ENCODE peak calls at places on chromosomes 16 and 17, in seven cellular contexts. X is Caki2, D is progenitor cell of endocrine pancreas, Y is DMS153, E is A172, R is KBM-7, W is iris pigment epithelial cell. V is an unnamed sample.

GRCh38 chr16:1526608-1527555 is 6.6 kb upstream of the TMEM204 start:
- DNase-seq in X (no peak), D (no peak), Y (peak; percentile 50), E (no peak), R (peak; percentile 32), W (no peak), V (no peak)

GRCh38 chr16:25298165-25298872 is 40.7 kb upstream of the ZKSCAN2 start:
- DNase-seq in X (no peak), D (no peak), Y (no peak), E (no peak), R (no peak), W (no peak), V (peak; percentile 32)

GRCh38 chr17:43701318-43701743 is 39.6 kb upstream of the MEOX1 start:
- DNase-seq in X (no peak), D (no peak), Y (no peak), E (peak; percentile 91), R (peak; percentile 84), W (peak; percentile 91), V (no peak)

GRCh38 chr16:71489122-71489521 is at the start of gene ZNF19:
- DNase-seq in X (no peak), D (no peak), Y (no peak), E (no peak), R (no peak), W (no peak), V (no peak)

GRCh38 chr17:27630607-27631408 is at the start of gene LGALS9:
- DNase-seq in X (peak; percentile 4), D (no peak), Y (peak; percentile 54), E (peak; percentile 11), R (peak; percentile 85), W (peak; percentile 15), V (no peak)

GRCh38 chr16:49876716-49877129 is 20.8 kb upstream of the ZNF423 start:
- DNase-seq in X (no peak), D (peak; percentile 89), Y (no peak), E (no peak), R (peak; percentile 43), W (no peak), V (no peak)

GRCh38 chr17:81984773-81985410 is 7.5 kb downstream of the ASPSCR1 start:
- DNase-seq in X (no peak), D (no peak), Y (no peak), E (no peak), R (no peak), W (no peak), V (no peak)

GRCh38 chr16:22092143-22092933 is at the start of gene VWA3A:
- DNase-seq in X (no peak), D (no peak), Y (peak; percentile 3), E (no peak), R (no peak), W (peak; percentile 46), V (peak; percentile 8)

GRCh38 chr16:19767497-19767896 is 49.4 kb downstream of the IQCK start:
- DNase-seq in X (no peak), D (no peak), Y (no peak), E (no peak), R (no peak), W (no peak), V (no peak)

GRCh38 chr17:35889241-35889640 is 9.1 kb upstream of the CCL5 start:
- DNase-seq in X (no peak), D (no peak), Y (no peak), E (no peak), R (no peak), W (no peak), V (no peak)

GRCh38 chr16:30533748-30534367 is 800 bp downstream of the ZNF747 start:
- DNase-seq in X (peak; percentile 33), D (no peak), Y (no peak), E (no peak), R (peak; percentile 47), W (no peak), V (no peak)